ENCODE peak calls at places on chromosomes 2 and 18, in nine cellular contexts. L is activated T-cell treated with anti-CD3 and anti-CD28 coated beads for 1 hour; M is NCI-H1105 treated with DMSO at 0.1 percent for 48 hours; G is T-helper 9 cell; D is T-helper 1 cell; A is HTR-8/SVneo; I is activated naive CD8-positive, alpha-beta T cell treated with anti-CD3 and anti-CD28 coated beads, Interleukin-2, amount 50 U/mL, for 16 hours; O is activated CD4-positive, alpha-beta T cell treated with anti-CD3 and anti-CD28 coated beads, Interleukin-2, amount 10 ng/mL, durations not matched to agents 7 days and 5 days; B is NCI-H774. S is an unnamed sample.

GRCh38 chr2:174039551-174040416 is 74.6 kb upstream of the SP3 start:
- DNase-seq in A (peak), B (peak), O (peak), M (peak), D (peak), L (peak), G (peak), I (peak), S (peak)

GRCh38 chr2:207282916-207283315 is 117.2 kb upstream of the KLF7 start:
- DNase-seq in O (no peak), D (no peak), M (no peak), B (no peak), L (no peak), I (no peak), G (no peak), A (no peak), S (peak)

GRCh38 chr2:102021776-102022175 is 30.0 kb downstream of the IL1R2 start:
- DNase-seq in B (no peak), G (no peak), A (no peak), L (no peak), O (no peak), I (no peak), D (no peak), M (no peak), S (no peak)

GRCh38 chr2:136527560-136527959 is 237.8 kb upstream of the THSD7B start:
- DNase-seq in I (no peak), M (no peak), L (no peak), O (peak), A (no peak), D (no peak), G (no peak), B (no peak), S (no peak)

GRCh38 chr18:45423664-45424063 is 191.6 kb upstream of the SLC14A2 start:
- DNase-seq in G (no peak), L (no peak), I (no peak), A (no peak), M (peak), O (no peak), D (no peak), B (peak), S (no peak)

GRCh38 chr2:132623096-132623839 is 46.7 kb downstream of the LYPD1 start:
- DNase-seq in B (no peak), I (no peak), M (no peak), L (no peak), D (no peak), O (no peak), A (no peak), G (no peak), S (peak)

GRCh38 chr2:66437601-66438497 is 2.9 kb downstream of the MEIS1 start:
- DNase-seq in O (no peak), I (no peak), L (no peak), G (no peak), D (no peak), B (no peak), M (no peak), A (no peak), S (no peak)

GRCh38 chr2:40606862-40607261 is 155.0 kb upstream of the SLC8A1 start:
- DNase-seq in I (no peak), A (no peak), M (no peak), L (no peak), O (no peak), B (no peak), G (no peak), D (no peak), S (no peak)

GRCh38 chr2:178863856-178864620 is 56.8 kb upstream of the TTN start:
- DNase-seq in G (no peak), M (no peak), D (no peak), L (no peak), A (no peak), B (no peak), I (no peak), O (no peak), S (peak)

GRCh38 chr18:79394438-79395307 is 1.1 kb upstream of the NFATC1 start:
- DNase-seq in A (no peak), B (peak), L (peak), I (peak), G (peak), O (peak), D (peak), M (peak), S (peak)

GRCh38 chr18:23573948-23574431 is 12.3 kb downstream of the NPC1 start:
- DNase-seq in O (peak), D (no peak), B (no peak), A (no peak), M (no peak), L (no peak), I (no peak), G (peak), S (peak)

GRCh38 chr2:200590090-200590489 is 4.3 kb downstream of the AOX1 start:
- DNase-seq in O (no peak), L (no peak), B (no peak), G (no peak), M (no peak), I (no peak), A (no peak), D (no peak), S (no peak)

GRCh38 chr2:229800997-229801754 is 86.8 kb upstream of the DNER start:
- DNase-seq in L (peak), A (peak), O (peak), I (peak), B (peak), G (peak), M (peak), D (peak), S (peak)

GRCh38 chr2:171327043-171327496 is 106.7 kb downstream of the METTL8 start:
- DNase-seq in O (no peak), A (no peak), D (no peak), G (no peak), I (no peak), L (no peak), M (no peak), B (no peak), S (no peak)

GRCh38 chr18:63624863-63625262 is 19.2 kb downstream of the SERPINB4 start:
- DNase-seq in B (no peak), D (no peak), O (no peak), I (no peak), G (no peak), L (no peak), M (no peak), A (no peak), S (no peak)

GRCh38 chr2:154697422-154698237 is 865 bp upstream of the KCNJ3 start:
- DNase-seq in D (no peak), L (no peak), M (peak), I (no peak), B (peak), O (no peak), G (no peak), A (no peak), S (no peak)

GRCh38 chr18:10291568-10291981 is 162.9 kb upstream of the APCDD1 start:
- DNase-seq in D (no peak), O (no peak), M (no peak), B (no peak), A (no peak), I (no peak), G (no peak), L (no peak), S (no peak)

GRCh38 chr2:141062443-141062842 is 1068.4 kb downstream of the LRP1B start:
- DNase-seq in G (no peak), B (no peak), D (no peak), M (no peak), I (no peak), A (no peak), O (no peak), L (no peak), S (no peak)

GRCh38 chr2:226683196-226683595 is 116.4 kb downstream of the IRS1 start:
- DNase-seq in L (no peak), B (no peak), A (no peak), M (no peak), G (no peak), O (no peak), D (no peak), I (no peak), S (peak)

GRCh38 chr2:119123359-119123758 is 35.2 kb downstream of the C1QL2 start:
- DNase-seq in B (no peak), O (no peak), M (no peak), A (no peak), I (no peak), G (no peak), D (no peak), L (no peak), S (no peak)

GRCh38 chr2:54471221-54471711 is 15.1 kb downstream of the SPTBN1 start:
- DNase-seq in D (no peak), M (peak), L (no peak), O (no peak), A (peak), B (no peak), I (no peak), G (no peak), S (peak)

GRCh38 chr2:19868705-19869550 is 32.9 kb downstream of the TTC32 start:
- DNase-seq in M (no peak), D (peak), O (peak), A (no peak), L (peak), B (peak), I (peak), G (peak), S (no peak)

GRCh38 chr18:70450658-70451253 is 161.9 kb downstream of the SOCS6 start:
- DNase-seq in D (no peak), I (no peak), G (no peak), O (no peak), A (peak), M (peak), B (no peak), L (no peak), S (peak)

GRCh38 chr2:127067620-127068350 is 39.2 kb downstream of the BIN1 start:
- DNase-seq in B (peak), G (peak), I (peak), M (no peak), L (peak), O (peak), A (peak), D (peak), S (peak)

GRCh38 chr2:129912871-129913694 is 66.4 kb upstream of the RAB6C start:
- DNase-seq in O (no peak), L (no peak), I (no peak), B (no peak), D (no peak), G (no peak), A (no peak), M (no peak), S (no peak)

GRCh38 chr2:119291588-119292167 is 68.0 kb downstream of the STEAP3 start:
- DNase-seq in G (no peak), O (no peak), M (no peak), A (no peak), D (no peak), L (no peak), I (no peak), B (no peak), S (no peak)

GRCh38 chr18:48017625-48018024 is 87.2 kb upstream of the SMAD2 start:
- DNase-seq in O (no peak), B (no peak), I (no peak), A (no peak), G (no peak), M (no peak), L (no peak), D (no peak), S (no peak)

GRCh38 chr18:35971661-35972196 is 750 bp upstream of the RMP24 start:
- DNase-seq in G (no peak), L (no peak), I (no peak), D (no peak), A (no peak), O (no peak), M (peak), B (peak), S (peak)

GRCh38 chr2:230891509-230891908 is 26.8 kb downstream of the ITM2C start:
- DNase-seq in O (no peak), B (no peak), M (no peak), A (no peak), D (no peak), I (no peak), L (no peak), G (no peak), S (no peak)

GRCh38 chr2:218622606-218623238 is 15.0 kb downstream of the PLCD4 start:
- DNase-seq in M (no peak), L (no peak), O (no peak), A (no peak), I (no peak), D (no peak), B (no peak), G (no peak), S (no peak)

GRCh38 chr18:31170335-31170734 is 7.7 kb upstream of the DSC1 start:
- DNase-seq in M (no peak), G (no peak), O (no peak), D (no peak), I (no peak), L (no peak), A (no peak), B (no peak), S (no peak)

GRCh38 chr2:105860567-105860966 is 115.9 kb downstream of the NCK2 start:
- DNase-seq in M (no peak), G (no peak), D (no peak), I (no peak), L (no peak), B (no peak), O (no peak), A (no peak), S (no peak)

GRCh38 chr2:112147796-112148195 is 9.6 kb downstream of the FBLN7 start:
- DNase-seq in D (no peak), A (no peak), M (no peak), I (no peak), L (no peak), O (no peak), B (no peak), G (no peak), S (no peak)

GRCh38 chr2:233385489-233386044 is 31.3 kb downstream of the DGKD start:
- DNase-seq in A (no peak), B (no peak), G (no peak), M (no peak), I (peak), O (peak), D (no peak), L (peak), S (no peak)

GRCh38 chr2:72958542-72959385 is 41.4 kb downstream of the EMX1 start:
- DNase-seq in L (no peak), I (no peak), G (no peak), B (no peak), D (no peak), M (no peak), A (no peak), O (no peak), S (no peak)

GRCh38 chr18:59822612-59823275 is 77.1 kb upstream of the PMAIP1 start:
- DNase-seq in G (no peak), O (no peak), I (no peak), M (no peak), D (no peak), B (no peak), A (no peak), L (no peak), S (no peak)

GRCh38 chr2:231356474-231356849 is 39.0 kb upstream of the B3GNT7 start:
- DNase-seq in L (no peak), I (no peak), B (no peak), D (no peak), A (no peak), G (no peak), M (no peak), O (no peak), S (no peak)

GRCh38 chr2:99079226-99079625 is 62.3 kb upstream of the C2orf15 start:
- DNase-seq in L (no peak), O (no peak), B (no peak), G (no peak), A (no peak), D (no peak), I (no peak), M (no peak), S (no peak)